ENCODE peak calls at places on chromosomes 13 and 19, in six cellular contexts. H is body of pancreas, Y is right lobe of liver, R is brain microvascular endothelial cell, N is OCI-LY7, F is astrocyte. G is an unnamed sample.

GRCh38 chr13:26541041-26541440 is 16.4 kb upstream of the WASF3 start:
- DNase-seq in H (no peak), Y (no peak), R (no peak), N (no peak), F (no peak), G (no peak)

GRCh38 chr19:15286688-15287355 is 45.5 kb downstream of the BRD4 start:
- DNase-seq in H (no peak), Y (no peak), R (no peak), N (peak; percentile 35), F (no peak), G (no peak)

GRCh38 chr13:100517135-100517534 is 71.5 kb downstream of the GGACT start:
- DNase-seq in H (peak; percentile 82), Y (peak; percentile 78), R (no peak), N (no peak), F (no peak), G (no peak)

GRCh38 chr13:72839831-72840426 is 58.0 kb downstream of the PIBF1 start:
- DNase-seq in H (peak; percentile 61), Y (no peak), R (peak; percentile 44), N (peak; percentile 39), F (peak; percentile 16), G (no peak)

GRCh38 chr13:39688278-39688677 is 32.8 kb downstream of the COG6 start:
- DNase-seq in H (no peak), Y (no peak), R (no peak), N (no peak), F (no peak), G (no peak)

GRCh38 chr19:49954092-49954825 is 6.7 kb downstream of the SIGLEC11 start:
- DNase-seq in H (peak; percentile 35), Y (no peak), R (no peak), N (no peak), F (no peak), G (peak; percentile 45)

GRCh38 chr13:30341815-30342570 is 34.6 kb upstream of the KATNAL1 start:
- DNase-seq in H (peak; percentile 81), Y (peak; percentile 94), R (peak; percentile 90), N (no peak), F (peak; percentile 95), G (peak; percentile 83)

GRCh38 chr19:20444202-20444885 is 121.2 kb downstream of the ZNF737 start:
- DNase-seq in H (no peak), Y (no peak), R (no peak), N (peak; percentile 10), F (no peak), G (no peak)

GRCh38 chr13:34372581-34372980 is 554.6 kb downstream of the RFC3 start:
- DNase-seq in H (no peak), Y (no peak), R (no peak), N (no peak), F (peak; percentile 37), G (no peak)

GRCh38 chr13:72959643-72960042 is 99.2 kb upstream of the KLF5 start:
- DNase-seq in H (no peak), Y (no peak), R (no peak), N (no peak), F (peak; percentile 36), G (no peak)

GRCh38 chr19:42389899-42390298 is at the start of gene CNFN:
- DNase-seq in H (no peak), Y (no peak), R (no peak), N (no peak), F (no peak), G (no peak)

GRCh38 chr19:49691243-49692101 is 556 bp downstream of the CPT1C start:
- DNase-seq in H (no peak), Y (no peak), R (peak; percentile 61), N (no peak), F (peak; percentile 49), G (peak; percentile 58)

GRCh38 chr19:58395220-58395978 is at the start of gene RNF225:
- DNase-seq in H (peak; percentile 43), Y (no peak), R (no peak), N (no peak), F (no peak), G (no peak)

GRCh38 chr19:29687897-29688728 is 22.9 kb downstream of the PLEKHF1 start:
- DNase-seq in H (no peak), Y (no peak), R (peak; percentile 51), N (no peak), F (peak; percentile 80), G (no peak)

GRCh38 chr13:90622547-90622946 is 724.9 kb upstream of the MIR17HG start:
- DNase-seq in H (no peak), Y (no peak), R (no peak), N (no peak), F (peak; percentile 47), G (no peak)

GRCh38 chr13:102651892-102652291 is 43.0 kb downstream of the METTL21C start:
- DNase-seq in H (no peak), Y (no peak), R (peak; percentile 55), N (no peak), F (no peak), G (no peak)

GRCh38 chr13:71417205-71417604 is 449.8 kb downstream of the DACH1 start:
- DNase-seq in H (no peak), Y (no peak), R (no peak), N (no peak), F (peak; percentile 51), G (no peak)

GRCh38 chr19:18091217-18091608 is 4.5 kb upstream of the IL12RB1 start:
- DNase-seq in H (peak; percentile 72), Y (peak; percentile 82), R (no peak), N (peak; percentile 83), F (no peak), G (peak; percentile 88)

GRCh38 chr19:4682417-4683200 is 12.5 kb upstream of the MYDGF start:
- DNase-seq in H (no peak), Y (no peak), R (no peak), N (no peak), F (no peak), G (no peak)

GRCh38 chr19:34662919-34663318 is 14.0 kb downstream of the SCGB2B2 start:
- DNase-seq in H (peak; percentile 30), Y (no peak), R (no peak), N (peak; percentile 74), F (no peak), G (no peak)

GRCh38 chr19:23406716-23407115 is 11.4 kb upstream of the ZNF91 start:
- DNase-seq in H (no peak), Y (no peak), R (no peak), N (no peak), F (no peak), G (no peak)

GRCh38 chr13:52788011-52788410 is 48.4 kb upstream of the CNMD start:
- DNase-seq in H (no peak), Y (no peak), R (no peak), N (no peak), F (no peak), G (no peak)

GRCh38 chr19:43700368-43701015 is 15.4 kb upstream of the IRGC start:
- DNase-seq in H (peak; percentile 62), Y (no peak), R (peak; percentile 41), N (no peak), F (peak; percentile 79), G (peak; percentile 47)

GRCh38 chr13:95898256-95898655 is 154.9 kb downstream of the UGGT2 start:
- DNase-seq in H (no peak), Y (no peak), R (no peak), N (no peak), F (peak; percentile 14), G (no peak)

GRCh38 chr19:48819366-48819816 is 8.6 kb upstream of the BCAT2 start:
- DNase-seq in H (peak; percentile 98), Y (peak; percentile 93), R (no peak), N (no peak), F (peak; percentile 57), G (peak; percentile 91)

GRCh38 chr19:54653181-54653809 is 9.5 kb upstream of the LILRB4 start:
- DNase-seq in H (no peak), Y (no peak), R (no peak), N (peak; percentile 51), F (peak; percentile 1), G (no peak)

GRCh38 chr19:51891193-51891747 is 3.5 kb upstream of the ZNF577 start:
- DNase-seq in H (no peak), Y (no peak), R (no peak), N (no peak), F (no peak), G (no peak)
- H3K4me3 ChIP-seq in H (no peak overlapping the region), Y (no peak overlapping the region), R (no peak overlapping the region), N (no peak overlapping the region), F (no peak overlapping the region), G (no peak overlapping the region)

GRCh38 chr13:113002206-113002821 is 33.3 kb downstream of the MCF2L start:
- DNase-seq in H (no peak), Y (no peak), R (no peak), N (no peak), F (no peak), G (no peak)
- H3K4me3 ChIP-seq in H (no peak overlapping the region), Y (no peak overlapping the region), R (no peak overlapping the region), N (no peak overlapping the region), F (no peak overlapping the region), G (peak overlapping the region; percentile 44)

GRCh38 chr19:39318690-39319089 is 2.0 kb downstream of the LRFN1 start:
- DNase-seq in H (no peak), Y (no peak), R (no peak), N (no peak), F (no peak), G (no peak)

GRCh38 chr19:39318071-39318470 is 2.6 kb downstream of the LRFN1 start:
- DNase-seq in H (no peak), Y (no peak), R (no peak), N (no peak), F (no peak), G (no peak)

GRCh38 chr19:39320948-39321831 is 527 bp upstream of the LRFN1 start:
- DNase-seq in H (no peak), Y (no peak), R (no peak), N (no peak), F (no peak), G (no peak)

GRCh38 chr19:39319098-39319891 is 1.4 kb downstream of the LRFN1 start:
- DNase-seq in H (no peak), Y (no peak), R (no peak), N (no peak), F (no peak), G (no peak)

DNA sequence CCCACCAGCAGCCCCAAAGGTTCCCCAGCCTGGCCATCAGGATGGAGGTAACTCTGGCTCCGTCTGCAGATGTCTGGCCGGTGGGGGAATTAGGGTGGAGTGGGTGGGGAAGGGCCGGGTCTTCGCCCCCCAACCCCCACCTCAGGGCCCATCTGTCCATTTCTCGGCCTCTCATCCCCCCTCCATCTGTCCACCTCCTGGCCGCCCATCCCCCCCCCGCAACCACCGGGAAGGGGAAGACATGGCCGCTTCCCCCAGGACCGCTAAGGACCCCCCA is 833 bp downstream of the LRFN1 start:
- DNase-seq in H (no peak), Y (no peak), R (no peak), N (no peak), F (no peak), G (no peak)
- H3K4me3 ChIP-seq in H (no peak overlapping the region), Y (no peak overlapping the region), R (peak overlapping the region; percentile 52), N (no peak overlapping the region), F (peak overlapping the region; percentile 65), G (no peak overlapping the region)

DNA sequence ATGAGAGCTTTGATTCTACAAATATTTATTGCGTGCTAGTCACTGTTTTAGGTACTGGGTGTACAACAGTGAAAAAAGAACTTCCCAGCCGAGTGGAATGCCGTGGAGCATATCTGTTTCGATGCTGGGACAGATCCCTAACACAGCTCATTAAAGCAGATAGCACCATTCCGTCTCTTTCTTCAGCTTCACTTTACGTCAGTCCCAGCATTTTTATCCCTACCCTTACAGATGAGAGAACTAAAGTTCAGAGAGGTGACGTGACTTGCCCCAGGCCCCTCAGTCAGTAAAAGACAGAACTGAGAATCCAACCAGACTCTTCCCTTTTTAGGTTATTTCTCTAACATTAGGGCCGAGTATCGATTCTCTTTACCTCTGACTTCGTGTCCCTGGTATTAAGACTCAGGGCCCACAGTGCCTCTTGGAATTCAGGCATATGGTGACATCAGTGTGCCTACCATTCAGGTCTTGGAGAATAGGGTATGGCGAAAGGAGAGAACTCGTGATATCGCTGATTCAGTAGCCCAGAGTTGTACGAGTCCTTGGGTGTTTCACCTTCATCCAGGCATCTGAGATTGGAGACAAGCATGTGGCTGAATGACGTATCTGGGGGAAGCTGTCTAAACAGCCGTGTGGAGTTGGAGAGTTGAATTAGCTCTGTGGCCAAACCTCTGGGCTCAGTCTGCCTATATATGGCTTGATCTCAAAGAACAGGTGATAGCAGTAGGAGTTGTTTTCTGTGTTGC is 27.1 kb downstream of the ACTN4 start:
- DNase-seq in H (no peak), Y (no peak), R (no peak), N (no peak), F (peak; percentile 60), G (no peak)
- H3K4me3 ChIP-seq in H (no peak overlapping the region), Y (no peak overlapping the region), R (no peak overlapping the region), N (no peak overlapping the region), F (no peak overlapping the region), G (no peak overlapping the region)